ENCODE peak calls at places on chromosomes 16 and 17, in four cellular contexts. One of them, this sample, is unnamed.

GRCh38 chr17:3512512-3513171 is 36.8 kb downstream of the ASPA start:
- DNase-seq in HepG2: no peak
- DNase-seq in GM23338: peak
- DNase-seq in WTC11: peak
- DNase-seq in this sample: no peak

GRCh38 chr17:38434178-38434665 is 6.0 kb downstream of the ARHGAP23 start:
- DNase-seq in HepG2: no peak
- DNase-seq in WTC11: no peak
- DNase-seq in GM23338: no peak
- DNase-seq in this sample: no peak

GRCh38 chr16:81073560-81074330 is 3.3 kb downstream of the C16orf46 start:
- DNase-seq in GM23338: peak
- DNase-seq in HepG2: no peak
- DNase-seq in WTC11: no peak
- DNase-seq in this sample: no peak

GRCh38 chr17:44362479-44362963 is 1.1 kb downstream of the FAM171A2 start:
- DNase-seq in HepG2: no peak
- DNase-seq in WTC11: no peak
- DNase-seq in GM23338: no peak
- DNase-seq in this sample: no peak

GRCh38 chr17:56718515-56718914 is 115.2 kb downstream of the C17orf67 start:
- DNase-seq in GM23338: no peak
- DNase-seq in WTC11: no peak
- DNase-seq in HepG2: no peak
- DNase-seq in this sample: no peak

GRCh38 chr16:901715-902601 is 68.8 kb downstream of the LMF1 start:
- DNase-seq in WTC11: no peak
- DNase-seq in HepG2: no peak
- DNase-seq in GM23338: no peak
- DNase-seq in this sample: no peak

GRCh38 chr17:80754846-80755245 is 210.2 kb downstream of the RPTOR start:
- DNase-seq in HepG2: no peak
- DNase-seq in GM23338: no peak
- DNase-seq in WTC11: no peak
- DNase-seq in this sample: no peak

GRCh38 chr16:66152841-66153525 is 213.5 kb upstream of the CDH5 start:
- DNase-seq in GM23338: no peak
- DNase-seq in HepG2: peak
- DNase-seq in WTC11: no peak
- DNase-seq in this sample: no peak

GRCh38 chr17:7001562-7001961 is 5.7 kb downstream of the ALOX12 start:
- DNase-seq in HepG2: no peak
- DNase-seq in GM23338: peak
- DNase-seq in WTC11: peak
- DNase-seq in this sample: no peak

GRCh38 chr17:76079577-76080206 is 710 bp downstream of the ZACN start:
- DNase-seq in WTC11: peak
- DNase-seq in HepG2: no peak
- DNase-seq in GM23338: peak
- DNase-seq in this sample: no peak

GRCh38 chr16:57578521-57579360 is 36.3 kb downstream of the ADGRG5 start:
- DNase-seq in HepG2: no peak
- DNase-seq in GM23338: no peak
- DNase-seq in WTC11: no peak
- DNase-seq in this sample: no peak

GRCh38 chr16:66872524-66872923 is 7.8 kb upstream of the PDP2 start:
- DNase-seq in HepG2: no peak
- DNase-seq in GM23338: no peak
- DNase-seq in WTC11: no peak
- DNase-seq in this sample: no peak

GRCh38 chr17:65292430-65292829 is 155.3 kb downstream of the RGS9 start:
- DNase-seq in GM23338: no peak
- DNase-seq in WTC11: no peak
- DNase-seq in HepG2: no peak
- DNase-seq in this sample: no peak

GRCh38 chr17:76247304-76247703 is 7.0 kb upstream of the RNF157 start:
- DNase-seq in HepG2: no peak
- DNase-seq in WTC11: no peak
- DNase-seq in GM23338: no peak
- DNase-seq in this sample: no peak

GRCh38 chr16:69225136-69225535 is 38.2 kb downstream of the SNTB2 start:
- DNase-seq in GM23338: no peak
- DNase-seq in HepG2: no peak
- DNase-seq in WTC11: no peak
- DNase-seq in this sample: no peak

GRCh38 chr16:52547834-52548215 is 882 bp upstream of the TOX3 start:
- DNase-seq in WTC11: no peak
- DNase-seq in HepG2: no peak
- DNase-seq in GM23338: no peak
- DNase-seq in this sample: no peak
- TF ChIP-seq CREB1 in WTC11: no peak
- TF ChIP-seq CREB1 in HepG2: no peak
- TF ChIP-seq CREB1 in GM23338: no peak
- TF ChIP-seq CREB1 in this sample: no peak

GRCh38 chr17:63222655-63223054 is 223.5 kb downstream of the CYB561 start:
- DNase-seq in HepG2: no peak
- DNase-seq in WTC11: no peak
- DNase-seq in GM23338: peak
- DNase-seq in this sample: no peak
- TF ChIP-seq CREB1 in HepG2: no peak
- TF ChIP-seq CREB1 in WTC11: no peak
- TF ChIP-seq CREB1 in GM23338: no peak
- TF ChIP-seq CREB1 in this sample: no peak

GRCh38 chr17:36813957-36814356 is 123.3 kb upstream of the LHX1 start:
- DNase-seq in GM23338: no peak
- DNase-seq in HepG2: no peak
- DNase-seq in WTC11: no peak
- DNase-seq in this sample: no peak

GRCh38 chr17:36816214-36816613 is 121.1 kb upstream of the LHX1 start:
- DNase-seq in GM23338: no peak
- DNase-seq in HepG2: no peak
- DNase-seq in WTC11: no peak
- DNase-seq in this sample: no peak

GRCh38 chr17:36816889-36817288 is 120.4 kb upstream of the LHX1 start:
- DNase-seq in GM23338: no peak
- DNase-seq in WTC11: no peak
- DNase-seq in HepG2: no peak
- DNase-seq in this sample: no peak

GRCh38 chr17:36813357-36813756 is 123.9 kb upstream of the LHX1 start:
- DNase-seq in HepG2: no peak
- DNase-seq in GM23338: no peak
- DNase-seq in WTC11: no peak
- DNase-seq in this sample: no peak

GRCh38 chr17:36814958-36815357 is 122.3 kb upstream of the LHX1 start:
- DNase-seq in GM23338: no peak
- DNase-seq in HepG2: no peak
- DNase-seq in WTC11: no peak
- DNase-seq in this sample: no peak
- TF ChIP-seq CREB1 in GM23338: no peak
- TF ChIP-seq CREB1 in HepG2: no peak
- TF ChIP-seq CREB1 in WTC11: no peak
- TF ChIP-seq CREB1 in this sample: no peak

DNA sequence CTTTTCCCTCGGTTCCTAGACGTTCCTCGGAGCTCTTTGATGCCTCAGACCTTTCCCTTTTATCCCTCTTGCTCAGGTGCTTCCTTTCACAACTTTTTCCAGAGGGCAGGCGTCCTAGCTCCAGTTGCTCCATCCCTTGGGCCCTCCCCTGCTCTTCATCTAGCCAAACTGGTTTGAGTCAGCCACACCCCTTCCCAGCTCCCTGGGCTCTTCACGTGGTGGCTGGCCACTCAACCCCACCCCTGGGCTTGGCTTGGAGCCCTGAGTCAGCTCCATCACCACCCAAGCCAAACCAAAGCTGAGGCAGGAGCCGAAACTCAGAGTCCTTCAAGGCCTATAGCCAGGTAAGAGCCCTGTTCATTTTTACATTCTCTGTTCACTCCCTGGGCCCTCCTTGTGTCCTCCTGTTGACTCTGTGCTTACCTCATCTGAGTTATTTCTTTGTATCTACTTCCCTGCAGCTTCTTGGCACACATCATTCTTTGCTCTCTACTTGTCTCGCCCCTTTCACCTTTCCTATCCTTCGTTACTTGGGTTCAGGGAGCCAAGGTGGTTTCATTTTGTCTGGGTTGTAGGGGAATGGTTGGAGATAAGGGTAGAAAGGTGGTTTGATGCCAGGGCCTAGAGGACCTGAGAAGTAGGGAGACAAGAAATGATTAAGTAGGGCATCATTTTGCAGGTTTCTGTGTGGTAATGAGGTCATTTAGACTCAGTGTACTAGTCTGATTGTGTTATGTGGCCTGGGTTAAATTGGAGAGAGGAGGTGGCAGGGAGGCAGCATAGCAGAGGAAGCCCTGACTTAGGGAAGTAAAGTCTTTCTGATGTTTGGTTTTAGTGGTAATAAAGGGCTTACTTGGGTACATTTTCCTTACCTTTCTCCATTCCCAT is 7.6 kb upstream of the PHKG2 start:
- DNase-seq in HepG2: no peak
- DNase-seq in GM23338: peak
- DNase-seq in WTC11: peak
- DNase-seq in this sample: no peak
- TF ChIP-seq CREB1 in HepG2: no peak
- TF ChIP-seq CREB1 in GM23338: no peak
- TF ChIP-seq CREB1 in WTC11: no peak
- TF ChIP-seq CREB1 in this sample: no peak

GRCh38 chr17:78991906-78992532 is 12.3 kb upstream of the LGALS3BP start:
- DNase-seq in WTC11: no peak
- DNase-seq in HepG2: no peak
- DNase-seq in GM23338: no peak
- DNase-seq in this sample: no peak

GRCh38 chr17:78993981-78994671 is 14.4 kb upstream of the LGALS3BP start:
- DNase-seq in HepG2: no peak
- DNase-seq in WTC11: no peak
- DNase-seq in GM23338: no peak
- DNase-seq in this sample: no peak

GRCh38 chr17:78992542-78993212 is 13.0 kb upstream of the LGALS3BP start:
- DNase-seq in HepG2: no peak
- DNase-seq in WTC11: no peak
- DNase-seq in GM23338: no peak
- DNase-seq in this sample: no peak

GRCh38 chr17:78995022-78995760 is 14.4 kb downstream of the CANT1 start:
- DNase-seq in HepG2: no peak
- DNase-seq in WTC11: no peak
- DNase-seq in GM23338: no peak
- DNase-seq in this sample: no peak

GRCh38 chr17:78993241-78993956 is 13.7 kb upstream of the LGALS3BP start:
- DNase-seq in GM23338: peak
- DNase-seq in WTC11: peak
- DNase-seq in HepG2: peak
- DNase-seq in this sample: no peak
- TF ChIP-seq CREB1 in GM23338: no peak
- TF ChIP-seq CREB1 in WTC11: no peak
- TF ChIP-seq CREB1 in HepG2: no peak
- TF ChIP-seq CREB1 in this sample: no peak

GRCh38 chr17:13418891-13419290 is 182.8 kb downstream of the HS3ST3A1 start:
- DNase-seq in GM23338: no peak
- DNase-seq in WTC11: no peak
- DNase-seq in HepG2: no peak
- DNase-seq in this sample: no peak

GRCh38 chr17:13419676-13420075 is 182.1 kb downstream of the HS3ST3A1 start:
- DNase-seq in HepG2: no peak
- DNase-seq in GM23338: no peak
- DNase-seq in WTC11: no peak
- DNase-seq in this sample: no peak

GRCh38 chr17:13417551-13417950 is 184.2 kb downstream of the HS3ST3A1 start:
- DNase-seq in GM23338: no peak
- DNase-seq in WTC11: no peak
- DNase-seq in HepG2: no peak
- DNase-seq in this sample: no peak

GRCh38 chr17:13421581-13421980 is 180.1 kb downstream of the HS3ST3A1 start:
- DNase-seq in GM23338: no peak
- DNase-seq in HepG2: no peak
- DNase-seq in WTC11: no peak
- DNase-seq in this sample: no peak

GRCh38 chr17:13420294-13421277 is 181.1 kb downstream of the HS3ST3A1 start:
- DNase-seq in HepG2: peak
- DNase-seq in GM23338: no peak
- DNase-seq in WTC11: no peak
- DNase-seq in this sample: no peak
- TF ChIP-seq CREB1 in HepG2: peak
- TF ChIP-seq CREB1 in GM23338: no peak
- TF ChIP-seq CREB1 in WTC11: no peak
- TF ChIP-seq CREB1 in this sample: no peak

GRCh38 chr16:72856797-72857196 is 191.1 kb downstream of the ZFHX3 start:
- DNase-seq in GM23338: peak
- DNase-seq in WTC11: peak
- DNase-seq in HepG2: peak
- DNase-seq in this sample: no peak
- TF ChIP-seq CREB1 in GM23338: no peak
- TF ChIP-seq CREB1 in WTC11: no peak
- TF ChIP-seq CREB1 in HepG2: no peak
- TF ChIP-seq CREB1 in this sample: no peak